ENCODE peak calls at places on chromosomes 5 and 9, in nine cellular contexts. One of them, this sample, is unnamed.

GRCh38 chr5:90824436-90824835 is 265.8 kb downstream of the ADGRV1 start:
- DNase-seq in naive thymus-derived CD8-positive, alpha-beta T cell: no peak
- DNase-seq in B cell: no peak
- DNase-seq in endothelial cell: no peak
- DNase-seq in AG20443: no peak
- DNase-seq in stimulated activated CD8-positive, alpha-beta memory T cell treated with anti-CD3 and anti-CD28 coated beads, Interleukin-7, amount 100 ng/mL, for 24 hours: no peak
- DNase-seq in AG08396: no peak
- DNase-seq in spleen: no peak
- DNase-seq in ELR: no peak
- DNase-seq in this sample: no peak

GRCh38 chr9:17807670-17808282 is 228.9 kb downstream of the SH3GL2 start:
- DNase-seq in naive thymus-derived CD8-positive, alpha-beta T cell: no peak
- DNase-seq in B cell: no peak
- DNase-seq in endothelial cell: no peak
- DNase-seq in AG20443: no peak
- DNase-seq in stimulated activated CD8-positive, alpha-beta memory T cell treated with anti-CD3 and anti-CD28 coated beads, Interleukin-7, amount 100 ng/mL, for 24 hours: no peak
- DNase-seq in AG08396: no peak
- DNase-seq in spleen: no peak
- DNase-seq in ELR: no peak
- DNase-seq in this sample: no peak

GRCh38 chr5:173627860-173628392 is 11.5 kb upstream of the BOD1 start:
- DNase-seq in naive thymus-derived CD8-positive, alpha-beta T cell: no peak
- DNase-seq in B cell: no peak
- DNase-seq in endothelial cell: no peak
- DNase-seq in AG20443: no peak
- DNase-seq in stimulated activated CD8-positive, alpha-beta memory T cell treated with anti-CD3 and anti-CD28 coated beads, Interleukin-7, amount 100 ng/mL, for 24 hours: no peak
- DNase-seq in AG08396: no peak
- DNase-seq in spleen: no peak
- DNase-seq in ELR: no peak
- DNase-seq in this sample: no peak

GRCh38 chr5:112240011-112240410 is 179.1 kb downstream of the EPB41L4A start:
- DNase-seq in naive thymus-derived CD8-positive, alpha-beta T cell: no peak
- DNase-seq in B cell: no peak
- DNase-seq in endothelial cell: no peak
- DNase-seq in AG20443: no peak
- DNase-seq in stimulated activated CD8-positive, alpha-beta memory T cell treated with anti-CD3 and anti-CD28 coated beads, Interleukin-7, amount 100 ng/mL, for 24 hours: no peak
- DNase-seq in AG08396: no peak
- DNase-seq in spleen: no peak
- DNase-seq in ELR: peak
- DNase-seq in this sample: no peak

GRCh38 chr9:136191549-136192286 is 13.2 kb downstream of the LHX3 start:
- DNase-seq in naive thymus-derived CD8-positive, alpha-beta T cell: no peak
- DNase-seq in B cell: no peak
- DNase-seq in endothelial cell: no peak
- DNase-seq in AG20443: no peak
- DNase-seq in stimulated activated CD8-positive, alpha-beta memory T cell treated with anti-CD3 and anti-CD28 coated beads, Interleukin-7, amount 100 ng/mL, for 24 hours: no peak
- DNase-seq in AG08396: no peak
- DNase-seq in spleen: no peak
- DNase-seq in ELR: no peak
- DNase-seq in this sample: no peak

GRCh38 chr5:31934156-31934555 is 240.0 kb downstream of the GOLPH3 start:
- DNase-seq in naive thymus-derived CD8-positive, alpha-beta T cell: no peak
- DNase-seq in B cell: no peak
- DNase-seq in endothelial cell: no peak
- DNase-seq in AG20443: no peak
- DNase-seq in stimulated activated CD8-positive, alpha-beta memory T cell treated with anti-CD3 and anti-CD28 coated beads, Interleukin-7, amount 100 ng/mL, for 24 hours: no peak
- DNase-seq in AG08396: no peak
- DNase-seq in spleen: no peak
- DNase-seq in ELR: no peak
- DNase-seq in this sample: no peak

GRCh38 chr9:112261133-112261532 is 72.3 kb downstream of the PTBP3 start:
- DNase-seq in naive thymus-derived CD8-positive, alpha-beta T cell: no peak
- DNase-seq in B cell: no peak
- DNase-seq in endothelial cell: no peak
- DNase-seq in AG20443: no peak
- DNase-seq in stimulated activated CD8-positive, alpha-beta memory T cell treated with anti-CD3 and anti-CD28 coated beads, Interleukin-7, amount 100 ng/mL, for 24 hours: no peak
- DNase-seq in AG08396: no peak
- DNase-seq in spleen: no peak
- DNase-seq in ELR: no peak
- DNase-seq in this sample: no peak

GRCh38 chr9:89078860-89079259 is 87.6 kb downstream of the S1PR3 start:
- DNase-seq in naive thymus-derived CD8-positive, alpha-beta T cell: no peak
- DNase-seq in B cell: no peak
- DNase-seq in endothelial cell: no peak
- DNase-seq in AG20443: peak
- DNase-seq in stimulated activated CD8-positive, alpha-beta memory T cell treated with anti-CD3 and anti-CD28 coated beads, Interleukin-7, amount 100 ng/mL, for 24 hours: no peak
- DNase-seq in AG08396: peak
- DNase-seq in spleen: no peak
- DNase-seq in ELR: peak
- DNase-seq in this sample: no peak

GRCh38 chr9:23073136-23073535 is 626.5 kb downstream of the DMRTA1 start:
- DNase-seq in naive thymus-derived CD8-positive, alpha-beta T cell: no peak
- DNase-seq in B cell: no peak
- DNase-seq in endothelial cell: no peak
- DNase-seq in AG20443: no peak
- DNase-seq in stimulated activated CD8-positive, alpha-beta memory T cell treated with anti-CD3 and anti-CD28 coated beads, Interleukin-7, amount 100 ng/mL, for 24 hours: no peak
- DNase-seq in AG08396: no peak
- DNase-seq in spleen: no peak
- DNase-seq in ELR: peak
- DNase-seq in this sample: no peak

GRCh38 chr9:101453776-101454570 is 18.4 kb upstream of the ALDOB start:
- DNase-seq in naive thymus-derived CD8-positive, alpha-beta T cell: no peak
- DNase-seq in B cell: no peak
- DNase-seq in endothelial cell: no peak
- DNase-seq in AG20443: no peak
- DNase-seq in stimulated activated CD8-positive, alpha-beta memory T cell treated with anti-CD3 and anti-CD28 coated beads, Interleukin-7, amount 100 ng/mL, for 24 hours: no peak
- DNase-seq in AG08396: peak
- DNase-seq in spleen: no peak
- DNase-seq in ELR: no peak
- DNase-seq in this sample: no peak

GRCh38 chr5:751496-751895 is 33.0 kb downstream of the ZDHHC11B start:
- DNase-seq in naive thymus-derived CD8-positive, alpha-beta T cell: no peak
- DNase-seq in B cell: no peak
- DNase-seq in endothelial cell: no peak
- DNase-seq in AG20443: no peak
- DNase-seq in stimulated activated CD8-positive, alpha-beta memory T cell treated with anti-CD3 and anti-CD28 coated beads, Interleukin-7, amount 100 ng/mL, for 24 hours: no peak
- DNase-seq in AG08396: no peak
- DNase-seq in spleen: no peak
- DNase-seq in ELR: no peak
- DNase-seq in this sample: no peak

GRCh38 chr5:72067682-72068470 is 39.4 kb upstream of the MAP1B start:
- DNase-seq in naive thymus-derived CD8-positive, alpha-beta T cell: no peak
- DNase-seq in B cell: no peak
- DNase-seq in endothelial cell: no peak
- DNase-seq in AG20443: peak
- DNase-seq in stimulated activated CD8-positive, alpha-beta memory T cell treated with anti-CD3 and anti-CD28 coated beads, Interleukin-7, amount 100 ng/mL, for 24 hours: no peak
- DNase-seq in AG08396: peak
- DNase-seq in spleen: no peak
- DNase-seq in ELR: peak
- DNase-seq in this sample: peak

GRCh38 chr5:88092358-88092757 is 176.3 kb downstream of the TMEM161B start:
- DNase-seq in naive thymus-derived CD8-positive, alpha-beta T cell: no peak
- DNase-seq in B cell: no peak
- DNase-seq in endothelial cell: no peak
- DNase-seq in AG20443: no peak
- DNase-seq in stimulated activated CD8-positive, alpha-beta memory T cell treated with anti-CD3 and anti-CD28 coated beads, Interleukin-7, amount 100 ng/mL, for 24 hours: no peak
- DNase-seq in AG08396: no peak
- DNase-seq in spleen: no peak
- DNase-seq in ELR: peak
- DNase-seq in this sample: no peak

GRCh38 chr5:63131618-63132285 is 553.1 kb downstream of the LRRC70 start:
- DNase-seq in naive thymus-derived CD8-positive, alpha-beta T cell: no peak
- DNase-seq in B cell: no peak
- DNase-seq in endothelial cell: no peak
- DNase-seq in AG20443: no peak
- DNase-seq in stimulated activated CD8-positive, alpha-beta memory T cell treated with anti-CD3 and anti-CD28 coated beads, Interleukin-7, amount 100 ng/mL, for 24 hours: no peak
- DNase-seq in AG08396: no peak
- DNase-seq in spleen: no peak
- DNase-seq in ELR: peak
- DNase-seq in this sample: no peak

GRCh38 chr5:27855491-27855890 is 817.1 kb upstream of the CDH9 start:
- DNase-seq in naive thymus-derived CD8-positive, alpha-beta T cell: no peak
- DNase-seq in B cell: no peak
- DNase-seq in endothelial cell: no peak
- DNase-seq in AG20443: no peak
- DNase-seq in stimulated activated CD8-positive, alpha-beta memory T cell treated with anti-CD3 and anti-CD28 coated beads, Interleukin-7, amount 100 ng/mL, for 24 hours: no peak
- DNase-seq in AG08396: no peak
- DNase-seq in spleen: no peak
- DNase-seq in ELR: peak
- DNase-seq in this sample: no peak

GRCh38 chr5:98705841-98706240 is 67.6 kb upstream of the RGMB start:
- DNase-seq in naive thymus-derived CD8-positive, alpha-beta T cell: no peak
- DNase-seq in B cell: no peak
- DNase-seq in endothelial cell: no peak
- DNase-seq in AG20443: no peak
- DNase-seq in stimulated activated CD8-positive, alpha-beta memory T cell treated with anti-CD3 and anti-CD28 coated beads, Interleukin-7, amount 100 ng/mL, for 24 hours: no peak
- DNase-seq in AG08396: no peak
- DNase-seq in spleen: no peak
- DNase-seq in ELR: peak
- DNase-seq in this sample: no peak

GRCh38 chr9:543478-543877 is 298.0 kb upstream of the DMRT1 start:
- DNase-seq in naive thymus-derived CD8-positive, alpha-beta T cell: no peak
- DNase-seq in B cell: no peak
- DNase-seq in endothelial cell: no peak
- DNase-seq in AG20443: no peak
- DNase-seq in stimulated activated CD8-positive, alpha-beta memory T cell treated with anti-CD3 and anti-CD28 coated beads, Interleukin-7, amount 100 ng/mL, for 24 hours: no peak
- DNase-seq in AG08396: no peak
- DNase-seq in spleen: no peak
- DNase-seq in ELR: no peak
- DNase-seq in this sample: no peak

This sample was measured in AG04449.